ENCODE peak calls at places on chromosomes 12 and 14, in seven cellular contexts. One of them, this sample, is unnamed.

GRCh38 chr14:105087963-105088811 is 23.0 kb upstream of the GPR132 start:
- DNase-seq in Panc1: no peak
- DNase-seq in HepG2: peak
- DNase-seq in SK-N-SH: peak
- DNase-seq in HCT116: no peak
- DNase-seq in GM12878: no peak
- DNase-seq in K562: no peak
- DNase-seq in this sample: peak

GRCh38 chr12:89261982-89262381 is 90.3 kb downstream of the DUSP6 start:
- DNase-seq in HepG2: no peak
- DNase-seq in K562: no peak
- DNase-seq in Panc1: no peak
- DNase-seq in HCT116: no peak
- DNase-seq in GM12878: no peak
- DNase-seq in SK-N-SH: no peak
- DNase-seq in this sample: no peak

GRCh38 chr14:104677506-104678332 is 11.7 kb upstream of the INF2 start:
- DNase-seq in GM12878: no peak
- DNase-seq in HCT116: no peak
- DNase-seq in K562: peak
- DNase-seq in HepG2: no peak
- DNase-seq in Panc1: no peak
- DNase-seq in SK-N-SH: no peak
- DNase-seq in this sample: no peak

GRCh38 chr12:109940339-109940923 is 40.4 kb downstream of the TCHP start:
- DNase-seq in Panc1: no peak
- DNase-seq in GM12878: no peak
- DNase-seq in K562: no peak
- DNase-seq in SK-N-SH: no peak
- DNase-seq in HCT116: no peak
- DNase-seq in HepG2: no peak
- DNase-seq in this sample: no peak

GRCh38 chr14:104723651-104724406 is at the start of gene ADSS1:
- DNase-seq in GM12878: no peak
- DNase-seq in SK-N-SH: peak
- DNase-seq in HCT116: no peak
- DNase-seq in HepG2: peak
- DNase-seq in Panc1: peak
- DNase-seq in K562: peak
- DNase-seq in this sample: peak

GRCh38 chr14:71586131-71586893 is 345.9 kb upstream of the RGS6 start:
- DNase-seq in K562: no peak
- DNase-seq in HepG2: no peak
- DNase-seq in Panc1: no peak
- DNase-seq in SK-N-SH: peak
- DNase-seq in HCT116: no peak
- DNase-seq in GM12878: no peak
- DNase-seq in this sample: no peak

GRCh38 chr12:131927110-131928079 is 1.7 kb upstream of the PUS1 start:
- DNase-seq in HepG2: no peak
- DNase-seq in Panc1: no peak
- DNase-seq in GM12878: no peak
- DNase-seq in HCT116: no peak
- DNase-seq in SK-N-SH: peak
- DNase-seq in K562: no peak
- DNase-seq in this sample: no peak

GRCh38 chr12:15364221-15365170 is 42.2 kb downstream of the PTPRO start:
- DNase-seq in Panc1: no peak
- DNase-seq in HCT116: no peak
- DNase-seq in GM12878: no peak
- DNase-seq in HepG2: no peak
- DNase-seq in K562: no peak
- DNase-seq in SK-N-SH: no peak
- DNase-seq in this sample: no peak

GRCh38 chr14:31921741-31922140 is 155.4 kb upstream of the ARHGAP5 start:
- DNase-seq in HepG2: no peak
- DNase-seq in SK-N-SH: no peak
- DNase-seq in HCT116: no peak
- DNase-seq in Panc1: no peak
- DNase-seq in K562: no peak
- DNase-seq in GM12878: no peak
- DNase-seq in this sample: no peak

GRCh38 chr12:98483621-98484455 is 31.6 kb upstream of the TMPO start:
- DNase-seq in HepG2: no peak
- DNase-seq in SK-N-SH: no peak
- DNase-seq in Panc1: no peak
- DNase-seq in K562: no peak
- DNase-seq in GM12878: no peak
- DNase-seq in HCT116: no peak
- DNase-seq in this sample: no peak

GRCh38 chr12:93851245-93851665 is 174.1 kb downstream of the CRADD start:
- DNase-seq in Panc1: no peak
- DNase-seq in K562: no peak
- DNase-seq in GM12878: no peak
- DNase-seq in HCT116: no peak
- DNase-seq in HepG2: no peak
- DNase-seq in SK-N-SH: no peak
- DNase-seq in this sample: no peak

GRCh38 chr12:118068361-118068958 is 7.5 kb upstream of the WSB2 start:
- DNase-seq in HepG2: no peak
- DNase-seq in Panc1: no peak
- DNase-seq in SK-N-SH: no peak
- DNase-seq in GM12878: no peak
- DNase-seq in HCT116: no peak
- DNase-seq in K562: no peak
- DNase-seq in this sample: no peak

GRCh38 chr14:75138492-75138891 is 11.6 kb upstream of the NEK9 start:
- DNase-seq in Panc1: no peak
- DNase-seq in SK-N-SH: no peak
- DNase-seq in K562: no peak
- DNase-seq in HepG2: no peak
- DNase-seq in HCT116: no peak
- DNase-seq in GM12878: no peak
- DNase-seq in this sample: no peak

GRCh38 chr12:65607271-65607880 is 216.9 kb upstream of the HMGA2 start:
- DNase-seq in HepG2: no peak
- DNase-seq in Panc1: no peak
- DNase-seq in K562: no peak
- DNase-seq in SK-N-SH: no peak
- DNase-seq in GM12878: no peak
- DNase-seq in HCT116: no peak
- DNase-seq in this sample: no peak

GRCh38 chr14:72801841-72802587 is 91.9 kb downstream of the DPF3 start:
- DNase-seq in SK-N-SH: no peak
- DNase-seq in HCT116: no peak
- DNase-seq in HepG2: no peak
- DNase-seq in K562: no peak
- DNase-seq in GM12878: no peak
- DNase-seq in Panc1: no peak
- DNase-seq in this sample: no peak

GRCh38 chr12:116434155-116435065 is 124.8 kb upstream of the MAP1LC3B2 start:
- DNase-seq in HCT116: peak
- DNase-seq in K562: peak
- DNase-seq in Panc1: no peak
- DNase-seq in SK-N-SH: peak
- DNase-seq in GM12878: no peak
- DNase-seq in HepG2: no peak
- DNase-seq in this sample: peak

GRCh38 chr14:62133776-62134175 is 371.6 kb downstream of the SNAPC1 start:
- DNase-seq in HepG2: no peak
- DNase-seq in SK-N-SH: no peak
- DNase-seq in HCT116: no peak
- DNase-seq in K562: no peak
- DNase-seq in Panc1: no peak
- DNase-seq in GM12878: no peak
- DNase-seq in this sample: no peak

GRCh38 chr12:41940571-41940970 is 204.1 kb downstream of the GXYLT1 start:
- DNase-seq in SK-N-SH: no peak
- DNase-seq in Panc1: no peak
- DNase-seq in K562: no peak
- DNase-seq in HCT116: no peak
- DNase-seq in HepG2: no peak
- DNase-seq in GM12878: no peak
- DNase-seq in this sample: no peak

GRCh38 chr14:25034803-25035681 is 14.9 kb downstream of the STXBP6 start:
- DNase-seq in HCT116: no peak
- DNase-seq in Panc1: no peak
- DNase-seq in GM12878: no peak
- DNase-seq in SK-N-SH: no peak
- DNase-seq in K562: no peak
- DNase-seq in HepG2: peak
- DNase-seq in this sample: no peak

DNA sequence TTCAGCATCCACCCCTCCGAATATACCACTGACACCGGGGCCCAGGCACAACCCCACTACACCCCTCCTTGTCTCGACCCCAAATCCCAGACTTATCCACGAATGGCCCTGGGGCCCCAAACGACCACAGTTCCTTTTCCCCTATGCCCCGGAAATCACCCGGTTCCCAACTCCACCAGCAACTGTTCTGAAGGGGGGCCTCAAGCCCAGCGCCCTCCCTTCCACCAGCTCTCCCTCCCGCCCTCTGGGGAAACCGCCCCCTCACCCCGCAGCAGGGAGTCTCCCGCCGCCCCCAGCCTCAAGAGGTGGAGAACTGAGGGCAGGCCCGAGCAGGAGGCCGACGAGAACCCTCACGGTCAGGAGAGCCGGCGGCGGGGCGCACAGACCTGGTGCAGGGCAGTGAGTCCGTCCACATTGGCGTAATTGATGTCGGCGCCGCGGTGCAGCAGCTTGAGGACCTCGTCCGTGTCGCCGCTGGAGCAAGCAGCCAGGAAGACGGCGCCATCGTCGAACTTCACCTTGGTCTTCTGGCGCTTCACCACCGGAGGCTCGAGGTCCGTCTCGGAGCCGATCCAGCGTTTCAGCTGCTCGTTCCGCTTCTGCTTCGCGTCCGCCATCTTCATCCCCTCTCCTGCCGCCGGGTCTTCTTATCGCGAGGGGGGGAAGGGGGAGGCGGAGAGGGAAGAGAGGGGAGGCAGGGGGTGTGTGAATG is 432 bp downstream of the PPP1R12A start:
- DNase-seq in SK-N-SH: peak
- DNase-seq in K562: peak
- DNase-seq in HepG2: peak
- DNase-seq in Panc1: no peak
- DNase-seq in GM12878: no peak
- DNase-seq in HCT116: no peak
- DNase-seq in this sample: peak
- TF ChIP-seq SIN3A in SK-N-SH: no peak
- TF ChIP-seq SIN3A in K562: peak
- TF ChIP-seq SIN3A in HepG2: no peak
- TF ChIP-seq SIN3A in Panc1: peak
- TF ChIP-seq SIN3A in GM12878: no peak
- TF ChIP-seq SIN3A in HCT116: no peak
- TF ChIP-seq SIN3A in this sample: peak

DNA sequence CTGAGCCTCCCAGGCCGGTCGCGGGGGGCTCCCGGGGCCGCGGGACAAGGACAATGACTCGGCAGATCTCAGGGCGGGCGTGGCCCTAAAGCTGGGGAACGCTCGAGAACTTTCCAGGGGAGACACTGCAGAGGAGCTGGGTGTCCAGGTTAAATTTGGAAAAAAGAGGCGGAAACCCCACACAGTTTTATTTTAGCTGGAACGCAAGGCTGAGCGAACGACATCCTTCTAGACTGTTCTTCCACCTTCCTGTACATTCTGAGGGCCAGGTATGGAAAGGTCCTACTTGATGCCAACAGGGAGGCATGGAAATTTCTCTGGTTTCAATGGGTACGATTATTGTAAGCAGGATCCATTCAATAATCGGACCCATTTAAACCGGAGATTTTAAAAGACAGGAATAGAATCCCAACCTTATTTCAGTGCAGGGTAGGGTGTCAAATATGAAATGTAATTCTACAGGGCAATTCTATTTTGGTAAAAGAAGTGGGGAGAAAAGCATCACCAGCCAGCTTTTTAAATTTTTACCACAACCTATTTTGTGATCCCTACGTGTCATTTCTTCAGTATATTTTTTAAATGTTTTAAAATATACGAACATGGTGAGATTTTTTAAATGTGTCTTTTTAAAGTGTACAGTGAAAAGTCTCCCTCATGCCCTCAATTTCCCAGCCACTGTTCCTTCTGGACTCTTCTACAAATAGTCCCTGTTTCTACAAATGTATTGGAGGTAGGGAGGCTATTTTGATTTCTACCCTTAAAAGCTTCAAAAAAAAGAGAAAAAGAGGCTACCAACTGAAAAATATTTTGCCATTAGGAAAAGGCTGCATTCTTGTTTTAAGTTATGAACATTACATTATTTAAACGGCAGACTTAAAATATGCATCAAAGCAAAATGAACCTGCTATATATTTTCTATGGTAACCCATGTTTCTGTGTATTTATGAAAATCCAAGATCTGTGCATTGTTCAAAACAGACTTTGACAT is 1.1 kb upstream of the UBC start:
- DNase-seq in Panc1: no peak
- DNase-seq in HCT116: no peak
- DNase-seq in SK-N-SH: no peak
- DNase-seq in HepG2: peak
- DNase-seq in K562: peak
- DNase-seq in GM12878: no peak
- DNase-seq in this sample: no peak
- TF ChIP-seq SIN3A in Panc1: no peak
- TF ChIP-seq SIN3A in HCT116: no peak
- TF ChIP-seq SIN3A in SK-N-SH: no peak
- TF ChIP-seq SIN3A in HepG2: no peak
- TF ChIP-seq SIN3A in K562: no peak
- TF ChIP-seq SIN3A in GM12878: no peak
- TF ChIP-seq SIN3A in this sample: no peak

GRCh38 chr12:18456344-18456743 is 195.0 kb downstream of the PIK3C2G start:
- DNase-seq in HepG2: no peak
- DNase-seq in GM12878: no peak
- DNase-seq in K562: no peak
- DNase-seq in Panc1: no peak
- DNase-seq in SK-N-SH: no peak
- DNase-seq in HCT116: no peak
- DNase-seq in this sample: no peak

GRCh38 chr12:18462437-18462836 is 201.1 kb downstream of the PIK3C2G start:
- DNase-seq in SK-N-SH: no peak
- DNase-seq in HCT116: no peak
- DNase-seq in Panc1: no peak
- DNase-seq in K562: no peak
- DNase-seq in HepG2: no peak
- DNase-seq in GM12878: no peak
- DNase-seq in this sample: no peak

GRCh38 chr12:18457362-18457761 is 196.0 kb downstream of the PIK3C2G start:
- DNase-seq in Panc1: no peak
- DNase-seq in K562: no peak
- DNase-seq in SK-N-SH: no peak
- DNase-seq in GM12878: no peak
- DNase-seq in HepG2: no peak
- DNase-seq in HCT116: no peak
- DNase-seq in this sample: no peak

GRCh38 chr12:18461738-18462137 is 200.4 kb downstream of the PIK3C2G start:
- DNase-seq in HCT116: no peak
- DNase-seq in Panc1: no peak
- DNase-seq in GM12878: no peak
- DNase-seq in K562: no peak
- DNase-seq in SK-N-SH: no peak
- DNase-seq in HepG2: no peak
- DNase-seq in this sample: no peak
- TF ChIP-seq SIN3A in HCT116: no peak
- TF ChIP-seq SIN3A in Panc1: no peak
- TF ChIP-seq SIN3A in GM12878: no peak
- TF ChIP-seq SIN3A in K562: no peak
- TF ChIP-seq SIN3A in SK-N-SH: no peak
- TF ChIP-seq SIN3A in HepG2: no peak
- TF ChIP-seq SIN3A in this sample: no peak

GRCh38 chr14:76742961-76743360 is 18.3 kb upstream of the VASH1 start:
- DNase-seq in GM12878: no peak
- DNase-seq in Panc1: no peak
- DNase-seq in HCT116: no peak
- DNase-seq in K562: no peak
- DNase-seq in HepG2: no peak
- DNase-seq in SK-N-SH: no peak
- DNase-seq in this sample: no peak
- TF ChIP-seq SIN3A in GM12878: no peak
- TF ChIP-seq SIN3A in Panc1: no peak
- TF ChIP-seq SIN3A in HCT116: no peak
- TF ChIP-seq SIN3A in K562: no peak
- TF ChIP-seq SIN3A in HepG2: no peak
- TF ChIP-seq SIN3A in SK-N-SH: no peak
- TF ChIP-seq SIN3A in this sample: no peak

This sample was measured in H1.